ENCODE peak calls at places on chromosomes 6 and 20, in four cellular contexts. One of them, this sample, is unnamed.

GRCh38 chr6:165013701-165014100 is 295.7 kb downstream of the C6orf118 start:
- DNase-seq in GM12878: no peak
- DNase-seq in K562: no peak
- DNase-seq in GM12891: no peak
- DNase-seq in this sample: no peak

GRCh38 chr20:64188682-64189529 is 24.7 kb downstream of the MYT1 start:
- DNase-seq in K562: no peak
- DNase-seq in GM12878: no peak
- DNase-seq in GM12891: no peak
- DNase-seq in this sample: no peak

GRCh38 chr6:134026597-134026996 is 25.8 kb downstream of the SLC2A12 start:
- DNase-seq in GM12891: no peak
- DNase-seq in K562: peak
- DNase-seq in GM12878: no peak
- DNase-seq in this sample: no peak

GRCh38 chr6:116238083-116238482 is 15.8 kb downstream of the TSPYL4 start:
- DNase-seq in K562: no peak
- DNase-seq in GM12878: no peak
- DNase-seq in GM12891: no peak
- DNase-seq in this sample: no peak

GRCh38 chr6:108476381-108476780 is 84.3 kb upstream of the FOXO3 start:
- DNase-seq in GM12878: no peak
- DNase-seq in K562: no peak
- DNase-seq in GM12891: no peak
- DNase-seq in this sample: no peak

GRCh38 chr20:56506103-56506502 is 18.4 kb upstream of the FAM209A start:
- DNase-seq in GM12891: no peak
- DNase-seq in GM12878: no peak
- DNase-seq in K562: no peak
- DNase-seq in this sample: no peak

GRCh38 chr6:34235605-34236422 is 859 bp upstream of the HMGA1 start:
- DNase-seq in GM12878: no peak
- DNase-seq in GM12891: no peak
- DNase-seq in K562: peak
- DNase-seq in this sample: peak

GRCh38 chr20:49594143-49594928 is 26.4 kb upstream of the PTGIS start:
- DNase-seq in K562: no peak
- DNase-seq in GM12891: no peak
- DNase-seq in GM12878: no peak
- DNase-seq in this sample: no peak

GRCh38 chr6:47680056-47680455 is 18.3 kb upstream of the ADGRF4 start:
- DNase-seq in GM12878: no peak
- DNase-seq in GM12891: no peak
- DNase-seq in K562: no peak
- DNase-seq in this sample: no peak

GRCh38 chr20:1854246-1854645 is 41.0 kb upstream of the SIRPA start:
- DNase-seq in GM12878: no peak
- DNase-seq in K562: no peak
- DNase-seq in GM12891: no peak
- DNase-seq in this sample: no peak

GRCh38 chr6:77466055-77467028 is 3.1 kb upstream of the HTR1B start:
- DNase-seq in K562: no peak
- DNase-seq in GM12878: no peak
- DNase-seq in GM12891: no peak
- DNase-seq in this sample: peak

GRCh38 chr6:56490994-56491393 is 151.7 kb downstream of the DST start:
- DNase-seq in K562: no peak
- DNase-seq in GM12878: no peak
- DNase-seq in GM12891: no peak
- DNase-seq in this sample: no peak

GRCh38 chr6:81901589-81901988 is 149.1 kb upstream of the TENT5A start:
- DNase-seq in K562: no peak
- DNase-seq in GM12878: no peak
- DNase-seq in GM12891: no peak
- DNase-seq in this sample: no peak

GRCh38 chr20:38649275-38649891 is 47.8 kb downstream of the ARHGAP40 start:
- DNase-seq in K562: peak
- DNase-seq in GM12891: no peak
- DNase-seq in GM12878: no peak
- DNase-seq in this sample: peak

GRCh38 chr6:36383608-36384007 is 3.9 kb downstream of the ETV7 start:
- DNase-seq in GM12878: no peak
- DNase-seq in K562: peak
- DNase-seq in GM12891: no peak
- DNase-seq in this sample: no peak

GRCh38 chr20:5150226-5151076 is 23.6 kb downstream of the CDS2 start:
- DNase-seq in GM12891: no peak
- DNase-seq in K562: no peak
- DNase-seq in GM12878: no peak
- DNase-seq in this sample: no peak

GRCh38 chr6:170106906-170107525 is 183.9 kb downstream of the DLL1 start:
- DNase-seq in K562: no peak
- DNase-seq in GM12878: no peak
- DNase-seq in GM12891: no peak
- DNase-seq in this sample: no peak

GRCh38 chr6:69580696-69581095 is 216.1 kb downstream of the LMBRD1 start:
- DNase-seq in GM12891: no peak
- DNase-seq in GM12878: no peak
- DNase-seq in K562: no peak
- DNase-seq in this sample: no peak

GRCh38 chr20:61185181-61185580 is 66.9 kb upstream of the CDH4 start:
- DNase-seq in K562: no peak
- DNase-seq in GM12891: no peak
- DNase-seq in GM12878: no peak
- DNase-seq in this sample: no peak

GRCh38 chr6:30837870-30838269 is 46.4 kb upstream of the DDR1 start:
- DNase-seq in K562: no peak
- DNase-seq in GM12878: no peak
- DNase-seq in GM12891: no peak
- DNase-seq in this sample: no peak

GRCh38 chr6:156901309-156902019 is 124.3 kb downstream of the ARID1B start:
- DNase-seq in GM12891: no peak
- DNase-seq in K562: no peak
- DNase-seq in GM12878: no peak
- DNase-seq in this sample: no peak

GRCh38 chr20:44738779-44739477 is 6.7 kb upstream of the KCNK15 start:
- DNase-seq in GM12878: peak
- DNase-seq in GM12891: peak
- DNase-seq in K562: peak
- DNase-seq in this sample: peak
- TF ChIP-seq SPI1 in GM12878: no peak
- TF ChIP-seq SPI1 in GM12891: no peak
- TF ChIP-seq SPI1 in K562: no peak
- TF ChIP-seq SPI1 in this sample: no peak

DNA sequence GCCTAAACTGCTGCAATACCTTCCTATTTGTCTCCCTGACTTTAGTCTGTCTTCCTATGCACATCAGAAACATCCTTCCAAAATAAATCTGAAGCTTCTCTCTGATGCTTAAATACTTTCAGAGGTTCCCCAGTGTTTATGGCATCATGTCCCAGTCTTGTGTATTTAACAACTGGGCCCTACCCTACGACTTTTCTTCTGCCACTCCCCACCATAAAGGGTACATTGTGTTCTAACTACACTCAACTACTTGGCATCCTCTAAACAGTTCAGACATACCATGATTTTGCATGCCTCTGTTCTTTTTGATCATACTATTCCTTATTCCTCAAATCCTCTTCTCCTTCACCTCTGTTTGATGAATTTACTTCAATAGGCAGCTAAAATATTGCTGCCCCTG is 143.0 kb upstream of the KCNK16 start:
- DNase-seq in GM12891: no peak
- DNase-seq in K562: no peak
- DNase-seq in GM12878: no peak
- DNase-seq in this sample: no peak
- TF ChIP-seq SPI1 in GM12891: no peak
- TF ChIP-seq SPI1 in K562: no peak
- TF ChIP-seq SPI1 in GM12878: no peak
- TF ChIP-seq SPI1 in this sample: no peak

GRCh38 chr20:58649288-58650180 is 1.5 kb upstream of the STX16 start:
- DNase-seq in GM12878: no peak
- DNase-seq in GM12891: no peak
- DNase-seq in K562: no peak
- DNase-seq in this sample: no peak
- TF ChIP-seq SPI1 in GM12878: no peak
- TF ChIP-seq SPI1 in GM12891: no peak
- TF ChIP-seq SPI1 in K562: no peak
- TF ChIP-seq SPI1 in this sample: no peak

GRCh38 chr6:160733045-160733646 is 31.1 kb downstream of the PLG start:
- DNase-seq in GM12878: no peak
- DNase-seq in GM12891: no peak
- DNase-seq in K562: peak
- DNase-seq in this sample: no peak
- TF ChIP-seq SPI1 in GM12878: no peak
- TF ChIP-seq SPI1 in GM12891: no peak
- TF ChIP-seq SPI1 in K562: no peak
- TF ChIP-seq SPI1 in this sample: no peak

DNA sequence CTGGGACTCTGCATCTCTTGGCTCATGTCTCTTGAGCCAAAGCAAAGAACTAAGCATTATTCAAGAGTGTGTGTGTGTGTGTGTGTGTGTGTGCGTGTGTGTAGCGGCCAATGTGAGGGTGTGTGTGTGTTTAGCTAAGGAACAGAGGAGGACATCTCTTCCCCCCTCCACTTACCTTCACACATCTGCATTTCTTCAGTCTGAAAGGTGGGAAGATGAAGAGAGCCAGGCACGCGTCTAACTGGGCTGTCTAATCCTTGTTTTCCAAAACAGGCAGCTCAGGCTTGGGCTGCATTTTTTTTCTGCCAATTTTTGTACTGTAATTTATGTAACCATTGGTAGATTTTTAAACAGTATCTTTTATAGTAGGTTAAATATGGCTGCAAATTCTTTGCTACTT is 59.5 kb downstream of the NDUFAF5 start:
- DNase-seq in GM12878: no peak
- DNase-seq in GM12891: no peak
- DNase-seq in K562: no peak
- DNase-seq in this sample: no peak
- TF ChIP-seq SPI1 in GM12878: no peak
- TF ChIP-seq SPI1 in GM12891: no peak
- TF ChIP-seq SPI1 in K562: no peak
- TF ChIP-seq SPI1 in this sample: no peak

GRCh38 chr6:113128020-113128419 is 729.1 kb upstream of the MARCKS start:
- DNase-seq in GM12878: no peak
- DNase-seq in GM12891: no peak
- DNase-seq in K562: no peak
- DNase-seq in this sample: no peak

GRCh38 chr6:113120577-113121285 is 736.4 kb upstream of the MARCKS start:
- DNase-seq in K562: no peak
- DNase-seq in GM12878: no peak
- DNase-seq in GM12891: no peak
- DNase-seq in this sample: peak

GRCh38 chr6:113120214-113120576 is 737.0 kb upstream of the MARCKS start:
- DNase-seq in GM12891: no peak
- DNase-seq in GM12878: no peak
- DNase-seq in K562: no peak
- DNase-seq in this sample: peak

DNA sequence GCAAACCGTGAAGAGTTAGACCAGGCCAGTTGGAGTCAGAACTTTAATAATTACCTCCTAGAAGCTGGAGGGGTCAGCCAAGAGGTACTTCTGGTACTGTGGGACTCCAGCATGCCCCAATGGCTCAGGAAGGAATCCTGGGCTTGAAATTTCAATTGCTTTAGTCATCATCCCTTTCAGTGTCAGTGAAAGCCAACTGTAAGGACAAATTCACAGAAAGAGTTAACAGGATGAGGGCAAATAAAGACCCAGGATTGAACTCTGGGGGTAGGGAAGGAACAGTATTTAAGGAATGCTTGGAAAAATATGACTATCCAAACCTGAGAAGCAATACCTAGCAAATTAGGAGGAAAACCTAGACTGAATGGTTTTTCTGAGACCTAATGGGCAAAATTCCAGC is 735.1 kb upstream of the MARCKS start:
- DNase-seq in GM12891: no peak
- DNase-seq in K562: no peak
- DNase-seq in GM12878: no peak
- DNase-seq in this sample: no peak
- TF ChIP-seq SPI1 in GM12891: no peak
- TF ChIP-seq SPI1 in K562: no peak
- TF ChIP-seq SPI1 in GM12878: no peak
- TF ChIP-seq SPI1 in this sample: no peak

DNA sequence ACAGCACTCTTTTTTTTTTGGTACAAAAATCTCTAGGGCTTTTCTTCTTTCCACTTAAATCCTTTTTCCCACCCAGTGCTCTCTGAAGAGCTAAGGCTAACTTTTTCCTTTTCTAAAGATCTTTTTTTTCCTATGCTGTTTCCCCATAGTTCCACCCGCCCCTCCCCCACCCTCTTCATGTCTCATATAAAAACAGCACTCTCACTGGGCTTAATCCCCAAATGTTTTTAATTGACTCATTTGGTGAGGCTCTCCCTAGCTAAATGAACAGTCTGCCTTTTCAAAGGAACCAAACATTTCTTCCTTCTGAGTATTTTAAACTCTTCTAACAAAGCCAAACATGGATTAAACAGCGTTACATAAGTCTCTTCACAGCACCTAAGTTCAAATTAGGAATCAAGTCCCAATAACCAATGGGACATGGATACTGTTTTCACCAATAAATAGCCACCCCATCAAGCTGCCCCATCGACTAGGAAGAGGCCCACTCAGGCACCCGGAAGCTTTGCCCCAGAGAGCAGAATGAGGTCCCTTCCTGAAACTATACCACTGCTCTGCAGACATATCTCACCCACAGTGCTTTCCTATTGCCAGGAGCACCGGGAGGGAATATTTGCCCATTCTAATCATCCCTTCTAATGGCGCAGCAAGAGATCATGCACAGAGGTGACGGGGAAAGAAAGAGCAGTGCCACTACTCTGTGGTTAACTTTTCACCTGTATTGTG is 63.7 kb downstream of the ATXN1 start:
- DNase-seq in GM12878: no peak
- DNase-seq in K562: no peak
- DNase-seq in GM12891: no peak
- DNase-seq in this sample: no peak
- TF ChIP-seq SPI1 in GM12878: no peak
- TF ChIP-seq SPI1 in K562: no peak
- TF ChIP-seq SPI1 in GM12891: no peak
- TF ChIP-seq SPI1 in this sample: no peak